ENCODE peak calls at places on chromosome 4, in seven cellular contexts. J is stomach, P is cardiac muscle cell, N is psoas muscle, I is SK-N-SH, Q is pancreas, B is GM23248. K is an unnamed sample. For H3K4me1 and H3K36me3, the result is how much of the 10 kb centered on the place peaks cover.

GRCh38 chr4:104494822-104495559 is at the start of gene CXXC4:
- DNase-seq in J (peak), P (peak), N (peak), I (peak), Q (peak), B (peak), K (peak)

GRCh38 chr4:101175896-101176676 is 171.2 kb downstream of the PPP3CA start:
- DNase-seq in J (no peak), P (peak), N (no peak), I (no peak), Q (no peak), B (no peak), K (no peak)

GRCh38 chr4:20773144-20773997 is 73.1 kb downstream of the PACRGL start:
- DNase-seq in J (peak), P (peak), N (peak), I (peak), Q (peak), B (peak), K (peak)

GRCh38 chr4:57490520-57490919 is 380.3 kb upstream of the IGFBP7 start:
- DNase-seq in J (no peak), P (no peak), N (no peak), I (no peak), Q (no peak), B (no peak), K (no peak)

GRCh38 chr4:186726440-186727148 is 2.9 kb upstream of the FAT1 start:
- DNase-seq in J (peak), P (peak), N (peak), I (peak), Q (peak), B (peak), K (peak)

GRCh38 chr4:18754180-18754579 is 732.6 kb upstream of the LCORL start:
- DNase-seq in J (no peak), P (no peak), N (no peak), I (no peak), Q (no peak), B (no peak), K (no peak)

GRCh38 chr4:3108211-3108610 is 33.7 kb downstream of the HTT start:
- DNase-seq in J (no peak), P (no peak), N (no peak), I (no peak), Q (no peak), B (peak), K (no peak)

GRCh38 chr4:83011779-83012630 is 1.4 kb upstream of the LIN54 start:
- DNase-seq in J (peak), P (peak), N (peak), I (no peak), Q (peak), B (peak), K (peak)

GRCh38 chr4:158008551-158009218 is 164.1 kb downstream of the GASK1B start:
- DNase-seq in J (no peak), P (no peak), N (no peak), I (no peak), Q (no peak), B (peak), K (no peak)

GRCh38 chr4:71860643-71861042 is 76.8 kb upstream of the GC start:
- DNase-seq in J (no peak), P (peak), N (no peak), I (no peak), Q (no peak), B (no peak), K (no peak)

GRCh38 chr4:43132010-43132582 is 239.6 kb downstream of the GRXCR1 start:
- DNase-seq in J (peak), P (peak), N (peak), I (peak), Q (peak), B (peak), K (peak)

GRCh38 chr4:105158837-105159236 is 12.2 kb downstream of the TET2 start:
- DNase-seq in J (no peak), P (no peak), N (no peak), I (no peak), Q (no peak), B (no peak), K (peak)

GRCh38 chr4:74531952-74532794 is 87.2 kb downstream of the AREG start:
- DNase-seq in J (no peak), P (peak), N (no peak), I (peak), Q (peak), B (peak), K (no peak)

GRCh38 chr4:47287735-47288134 is 175.8 kb downstream of the COMMD8 start:
- DNase-seq in J (no peak), P (no peak), N (no peak), I (no peak), Q (no peak), B (peak), K (no peak)

GRCh38 chr4:70678383-70678999 is 9.8 kb upstream of the UTP3 start:
- DNase-seq in J (no peak), P (no peak), N (no peak), I (no peak), Q (no peak), B (no peak), K (no peak)

GRCh38 chr4:8600266-8600665 is 7.7 kb downstream of the CPZ start:
- DNase-seq in J (no peak), P (no peak), N (no peak), I (no peak), Q (no peak), B (no peak), K (no peak)

GRCh38 chr4:24488399-24489164 is 95.8 kb downstream of the DHX15 start:
- DNase-seq in J (peak), P (peak), N (peak), I (peak), Q (peak), B (peak), K (peak)

GRCh38 chr4:138951764-138952163 is 63.8 kb upstream of the NOCT start:
- DNase-seq in J (no peak), P (no peak), N (no peak), I (no peak), Q (no peak), B (no peak), K (no peak)

GRCh38 chr4:186789671-186790070 is 66.0 kb upstream of the FAT1 start:
- DNase-seq in J (no peak), P (no peak), N (no peak), I (no peak), Q (no peak), B (peak), K (no peak)

GRCh38 chr4:156999175-156999517 is 27.5 kb upstream of the PDGFC start:
- DNase-seq in J (peak), P (peak), N (no peak), I (no peak), Q (peak), B (peak), K (peak)

GRCh38 chr4:163245044-163245443 is 78.4 kb upstream of the NAF1 start:
- DNase-seq in J (no peak), P (no peak), N (no peak), I (no peak), Q (no peak), B (no peak), K (no peak)

GRCh38 chr4:52751349-52751911 is at the start of gene ERVMER34-1:
- DNase-seq in J (peak), P (peak), N (peak), I (peak), Q (peak), B (peak), K (peak)

GRCh38 chr4:155304375-155304774 is 72.4 kb downstream of the MAP9 start:
- DNase-seq in J (peak), P (no peak), N (no peak), I (no peak), Q (no peak), B (no peak), K (no peak)

GRCh38 chr4:81758865-81759264 is 287.2 kb upstream of the RASGEF1B start:
- DNase-seq in J (no peak), P (no peak), N (no peak), I (no peak), Q (no peak), B (no peak), K (no peak)

GRCh38 chr4:39526810-39527295 is 386 bp downstream of the UGDH start:
- DNase-seq in J (no peak), P (no peak), N (no peak), I (no peak), Q (no peak), B (no peak), K (no peak)

GRCh38 chr4:185955817-185956542 is 113.0 kb upstream of the TLR3 start:
- DNase-seq in J (no peak), P (no peak), N (no peak), I (peak), Q (no peak), B (no peak), K (no peak)

GRCh38 chr4:166816901-166817300 is 417.4 kb downstream of the SPOCK3 start:
- DNase-seq in J (no peak), P (no peak), N (no peak), I (no peak), Q (peak), B (no peak), K (no peak)

GRCh38 chr4:157572291-157572690 is 351.8 kb downstream of the GRIA2 start:
- DNase-seq in J (no peak), P (peak), N (no peak), I (no peak), Q (no peak), B (no peak), K (no peak)

GRCh38 chr4:185210102-185210981 is 944 bp downstream of the SNX25 start:
- DNase-seq in J (peak), P (peak), N (peak), I (peak), Q (peak), B (peak), K (no peak)

GRCh38 chr4:158176108-158176507 is 3.3 kb upstream of the GASK1B start:
- DNase-seq in J (peak), P (no peak), N (no peak), I (no peak), Q (peak), B (peak), K (peak)

GRCh38 chr4:69727924-69728323 is 32.5 kb downstream of the SULT1B1 start:
- DNase-seq in J (no peak), P (no peak), N (no peak), I (no peak), Q (no peak), B (no peak), K (no peak)

GRCh38 chr4:100842856-100843255 is 325.0 kb upstream of the EMCN start:
- DNase-seq in J (no peak), P (no peak), N (no peak), I (no peak), Q (no peak), B (no peak), K (no peak)

GRCh38 chr4:41533685-41534084 is 4.3 kb upstream of the LIMCH1 start:
- DNase-seq in J (peak), P (no peak), N (no peak), I (no peak), Q (no peak), B (no peak), K (no peak)

GRCh38 chr4:41532880-41533279 is 5.1 kb upstream of the LIMCH1 start:
- DNase-seq in J (no peak), P (no peak), N (no peak), I (no peak), Q (no peak), B (no peak), K (no peak)

GRCh38 chr4:41530741-41531140 is 7.2 kb upstream of the LIMCH1 start:
- DNase-seq in J (no peak), P (no peak), N (no peak), I (no peak), Q (no peak), B (no peak), K (no peak)

GRCh38 chr4:41532336-41532735 is 5.6 kb upstream of the LIMCH1 start:
- DNase-seq in J (no peak), P (no peak), N (no peak), I (no peak), Q (no peak), B (no peak), K (no peak)

DNA sequence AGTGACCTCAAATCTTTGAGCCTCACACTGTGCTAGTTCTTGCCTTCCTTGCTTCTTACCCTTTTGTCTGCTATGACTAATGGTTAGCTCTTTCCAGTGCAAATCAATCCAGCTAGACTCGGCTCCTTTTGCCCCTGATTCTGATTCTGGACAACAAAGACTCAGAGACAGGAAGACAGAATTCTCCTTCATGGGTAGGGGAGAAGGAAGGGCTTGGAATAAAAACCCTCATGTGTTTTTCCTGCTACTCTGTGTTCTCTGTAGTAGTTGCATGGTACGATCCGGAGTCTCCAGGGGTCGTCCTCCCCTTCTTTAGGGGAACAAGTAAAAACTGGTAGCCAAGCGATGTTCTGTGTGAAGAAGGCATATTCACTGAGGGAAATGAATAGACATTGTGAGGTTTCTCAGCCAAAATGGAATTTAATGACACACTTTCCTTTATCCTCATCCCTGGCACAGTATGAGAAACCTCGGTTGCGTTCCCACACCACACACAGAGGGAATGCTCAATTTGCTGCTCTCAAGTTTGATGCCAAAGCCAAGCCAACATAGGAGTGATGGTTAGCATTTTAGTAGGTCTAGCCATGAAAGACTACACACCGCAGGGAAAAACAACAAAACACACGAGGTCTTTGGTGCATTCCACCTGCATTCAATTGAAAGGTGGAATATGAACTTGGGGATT is 6.3 kb upstream of the LIMCH1 start:
- DNase-seq in J (no peak), P (no peak), N (no peak), I (no peak), Q (no peak), B (no peak), K (no peak)
- H3K4me1 ChIP-seq in J (under half), P (under half), N (under half), I (under half), Q (under half), B (under half), K (under half)

DNA sequence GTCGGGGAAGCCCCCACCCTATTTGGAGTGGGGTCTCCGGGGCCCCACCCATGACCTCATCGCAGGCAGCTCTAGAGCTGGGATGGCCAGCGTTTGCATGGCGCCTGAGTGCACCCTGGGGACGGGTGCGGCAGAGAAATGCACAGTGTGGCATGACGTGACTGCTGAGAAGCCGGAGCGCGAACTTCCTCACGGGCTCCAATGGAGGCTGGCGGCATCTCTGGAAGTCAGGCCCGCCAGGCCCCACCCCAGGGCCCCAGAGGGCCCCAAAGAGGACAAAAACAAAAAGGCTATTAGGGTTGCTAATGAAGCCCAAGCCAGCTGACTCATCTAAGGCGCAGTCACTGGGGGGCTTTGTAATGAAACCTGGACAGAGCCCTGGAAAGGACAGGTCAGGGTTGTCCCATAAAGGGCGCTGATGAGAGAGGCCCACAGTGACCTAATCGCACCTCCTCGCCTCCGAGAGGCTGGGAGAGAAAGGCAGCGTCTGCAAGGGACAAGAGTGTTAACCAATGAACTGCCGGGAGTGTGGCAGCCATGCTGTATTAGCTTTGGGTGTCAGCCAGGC is 86.0 kb upstream of the C1QTNF7 start:
- DNase-seq in J (no peak), P (no peak), N (peak), I (no peak), Q (no peak), B (peak), K (no peak)
- H3K27ac ChIP-seq in J (peak), P (no peak), N (no peak), I (no peak), Q (no peak), B (no peak), K (no peak)

GRCh38 chr4:1295405-1296055 is 5.8 kb downstream of the MAEA start:
- DNase-seq in J (no peak), P (no peak), N (no peak), I (no peak), Q (no peak), B (no peak), K (no peak)
- H3K36me3 ChIP-seq in J (under half), P (under half), N (under half), I (under half), Q (under half), B (under half), K (under half)

DNA sequence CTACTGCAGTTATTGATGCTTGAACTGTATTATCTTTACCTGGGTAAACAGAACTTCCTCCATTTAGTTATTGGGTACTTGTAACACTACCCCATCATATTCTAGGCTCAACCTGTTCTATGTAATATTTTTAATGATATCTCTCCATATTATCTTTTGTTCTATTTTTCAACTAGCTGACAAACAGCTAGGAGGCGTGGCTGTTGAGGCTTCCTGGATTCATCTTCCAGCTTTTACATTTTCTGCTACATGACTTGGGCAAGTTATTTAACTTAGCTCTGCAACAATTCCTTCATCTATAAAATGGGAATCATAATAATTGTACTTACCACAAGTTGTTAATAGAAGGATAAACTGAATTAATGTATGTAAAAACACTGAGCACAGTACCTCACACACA is 349.3 kb downstream of the PTTG2 start:
- DNase-seq in J (no peak), P (no peak), N (no peak), I (no peak), Q (no peak), B (no peak), K (no peak)
- H3K4me1 ChIP-seq in J (under half), P (under half), N (under half), I (under half), Q (under half), B (under half), K (under half)

GRCh38 chr4:15088394-15089041 is 86.2 kb downstream of the CPEB2 start:
- DNase-seq in J (no peak), P (no peak), N (no peak), I (no peak), Q (no peak), B (no peak), K (no peak)
- H3K27ac ChIP-seq in J (no peak), P (no peak), N (no peak), I (no peak), Q (no peak), B (no peak), K (no peak)

GRCh38 chr4:87069037-87069742 is 134.4 kb downstream of the AFF1 start:
- DNase-seq in J (no peak), P (no peak), N (no peak), I (no peak), Q (no peak), B (no peak), K (no peak)

GRCh38 chr4:87065016-87065415 is 130.2 kb downstream of the AFF1 start:
- DNase-seq in J (no peak), P (no peak), N (no peak), I (no peak), Q (no peak), B (no peak), K (no peak)

GRCh38 chr4:87067120-87067885 is 132.5 kb downstream of the AFF1 start:
- DNase-seq in J (no peak), P (no peak), N (no peak), I (no peak), Q (no peak), B (no peak), K (no peak)

GRCh38 chr4:87068591-87069021 is 133.8 kb downstream of the AFF1 start:
- DNase-seq in J (no peak), P (no peak), N (no peak), I (peak), Q (no peak), B (no peak), K (no peak)

DNA sequence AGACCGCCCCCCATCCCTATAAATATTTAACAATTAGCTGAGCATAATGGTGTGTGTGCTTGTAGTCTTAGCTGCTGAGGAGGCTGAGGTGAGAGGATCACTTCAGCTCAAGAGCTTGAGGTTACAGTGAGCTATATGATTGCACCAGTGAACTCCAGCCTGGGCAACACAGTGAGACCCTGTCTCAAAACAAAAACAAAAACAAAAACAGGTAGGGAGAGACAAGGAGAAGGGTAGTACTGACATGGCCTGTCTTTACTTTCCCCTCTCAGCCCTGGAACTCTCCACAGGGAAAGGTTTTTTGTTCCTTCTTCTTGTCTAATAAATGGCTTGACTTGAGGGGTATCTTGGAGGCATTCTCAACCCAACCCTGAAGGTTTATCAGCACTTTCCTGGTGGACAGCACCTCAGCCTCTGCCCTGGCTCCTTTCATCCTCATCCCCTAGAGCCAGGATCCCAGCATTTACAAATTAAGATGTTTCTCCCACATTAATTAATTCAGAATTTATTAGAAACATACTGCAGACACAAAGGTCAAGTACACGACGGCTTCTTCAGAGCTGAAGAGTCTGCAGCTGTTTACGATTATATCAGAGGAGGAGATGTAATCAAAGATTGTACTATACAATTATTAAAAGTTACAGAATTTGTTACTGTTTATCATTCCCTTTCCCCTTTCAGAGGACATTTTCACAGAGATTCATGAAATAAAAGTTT is 131.8 kb downstream of the AFF1 start:
- DNase-seq in J (no peak), P (peak), N (no peak), I (no peak), Q (no peak), B (no peak), K (no peak)
- H3K36me3 ChIP-seq in J (under half), P (under half), N (under half), I (under half), Q (under half), B (under half), K (under half)

GRCh38 chr4:130419576-130419975 is 1323.6 kb downstream of the C4orf33 start:
- DNase-seq in J (no peak), P (no peak), N (no peak), I (no peak), Q (no peak), B (no peak), K (no peak)

DNA sequence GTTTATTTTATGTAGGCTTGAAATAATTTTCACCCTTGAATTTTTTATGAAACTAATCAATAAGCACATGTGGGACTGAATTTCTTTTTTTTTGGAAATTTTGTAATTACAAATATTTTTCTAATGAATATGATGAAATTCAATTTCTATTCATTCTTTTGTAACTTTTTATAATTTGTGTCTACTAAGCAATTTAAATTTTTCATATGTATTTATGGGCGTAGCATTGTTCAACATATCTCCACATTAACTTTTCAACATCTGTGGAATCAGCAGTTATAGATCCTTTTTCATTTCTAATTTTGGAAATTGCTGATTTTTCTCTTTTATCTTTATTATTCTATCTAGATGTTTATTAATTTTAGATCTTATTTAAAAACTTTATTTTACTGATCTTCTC is 1320.3 kb downstream of the C4orf33 start:
- DNase-seq in J (no peak), P (no peak), N (no peak), I (no peak), Q (no peak), B (no peak), K (no peak)
- H3K4me1 ChIP-seq in J (under half), P (under half), N (under half), I (under half), Q (under half), B (under half), K (under half)

K was measured in lung.